ENCODE peak calls at places on chromosomes 1 and 21, in four cellular contexts. One of them, this sample, is unnamed.

GRCh38 chr21:40178726-40179125 is 311.5 kb downstream of the PCP4 start:
- DNase-seq in HepG2: no peak
- DNase-seq in K562: no peak
- DNase-seq in Panc1: no peak
- DNase-seq in this sample: no peak

GRCh38 chr21:45472445-45473365 is 67.7 kb downstream of the COL18A1 start:
- DNase-seq in K562: no peak
- DNase-seq in HepG2: peak
- DNase-seq in Panc1: no peak
- DNase-seq in this sample: no peak

GRCh38 chr21:25334046-25334730 is 273.1 kb downstream of the MRPL39 start:
- DNase-seq in HepG2: no peak
- DNase-seq in Panc1: no peak
- DNase-seq in K562: no peak
- DNase-seq in this sample: no peak

GRCh38 chr1:180501865-180502360 is 464 bp downstream of the ACBD6 start:
- DNase-seq in K562: no peak
- DNase-seq in HepG2: no peak
- DNase-seq in Panc1: no peak
- DNase-seq in this sample: no peak

GRCh38 chr1:209485167-209485566 is 98.3 kb upstream of the CAMK1G start:
- DNase-seq in Panc1: no peak
- DNase-seq in HepG2: no peak
- DNase-seq in K562: no peak
- DNase-seq in this sample: no peak

GRCh38 chr1:79792212-79792575 is 785.7 kb upstream of the ADGRL4 start:
- DNase-seq in Panc1: no peak
- DNase-seq in K562: no peak
- DNase-seq in HepG2: no peak
- DNase-seq in this sample: no peak

GRCh38 chr1:198598796-198599321 is 40.0 kb upstream of the PTPRC start:
- DNase-seq in Panc1: no peak
- DNase-seq in HepG2: no peak
- DNase-seq in K562: peak
- DNase-seq in this sample: no peak

GRCh38 chr1:19476440-19477190 is 8.7 kb downstream of the CAPZB start:
- DNase-seq in Panc1: no peak
- DNase-seq in K562: no peak
- DNase-seq in HepG2: no peak
- DNase-seq in this sample: no peak

GRCh38 chr1:54008876-54009275 is 9.1 kb downstream of the LDLRAD1 start:
- DNase-seq in K562: no peak
- DNase-seq in HepG2: no peak
- DNase-seq in Panc1: no peak
- DNase-seq in this sample: no peak

GRCh38 chr1:206757524-206758266 is 12.9 kb upstream of the IL19 start:
- DNase-seq in K562: no peak
- DNase-seq in HepG2: no peak
- DNase-seq in Panc1: no peak
- DNase-seq in this sample: no peak
- H3K27ac ChIP-seq in K562: no peak
- H3K27ac ChIP-seq in HepG2: no peak
- H3K27ac ChIP-seq in Panc1: no peak
- H3K27ac ChIP-seq in this sample: no peak

DNA sequence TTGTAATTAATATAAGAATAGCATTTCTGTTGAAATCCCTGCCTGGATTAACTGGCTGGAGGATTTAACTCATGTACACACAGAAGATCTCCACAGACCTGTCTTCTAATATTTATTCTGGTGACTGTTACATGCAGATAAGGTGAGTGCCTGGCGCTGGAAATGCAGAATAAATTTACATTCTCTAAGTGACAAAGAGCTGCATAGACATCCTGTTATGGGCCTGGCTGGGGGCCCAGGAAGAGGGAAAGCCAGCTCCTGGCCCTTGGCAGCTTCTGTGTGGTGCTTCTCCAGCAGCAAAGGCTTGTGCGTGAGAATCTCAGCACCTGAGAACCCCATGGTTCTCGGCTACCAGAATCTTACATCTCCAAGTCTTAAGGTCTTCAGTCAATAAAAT is 446.6 kb downstream of the PTPRU start:
- DNase-seq in Panc1: no peak
- DNase-seq in K562: no peak
- DNase-seq in HepG2: no peak
- DNase-seq in this sample: no peak
- TF ChIP-seq TCF7L2 in Panc1: no peak
- TF ChIP-seq TCF7L2 in K562: no peak
- TF ChIP-seq TCF7L2 in HepG2: no peak
- TF ChIP-seq TCF7L2 in this sample: no peak

GRCh38 chr1:115705085-115706008 is 63.2 kb downstream of the CASQ2 start:
- DNase-seq in HepG2: no peak
- DNase-seq in K562: no peak
- DNase-seq in Panc1: no peak
- DNase-seq in this sample: no peak
- TF ChIP-seq CTCF in HepG2: no peak
- TF ChIP-seq CTCF in K562: no peak
- TF ChIP-seq CTCF in Panc1: no peak
- TF ChIP-seq CTCF in this sample: no peak

GRCh38 chr1:24294228-24294672 is 24.9 kb upstream of the GRHL3 start:
- DNase-seq in HepG2: no peak
- DNase-seq in Panc1: no peak
- DNase-seq in K562: no peak
- DNase-seq in this sample: no peak

GRCh38 chr1:24292887-24293286 is 26.3 kb upstream of the GRHL3 start:
- DNase-seq in K562: no peak
- DNase-seq in Panc1: no peak
- DNase-seq in HepG2: no peak
- DNase-seq in this sample: no peak

GRCh38 chr1:24292100-24292499 is 27.1 kb upstream of the GRHL3 start:
- DNase-seq in HepG2: no peak
- DNase-seq in K562: no peak
- DNase-seq in Panc1: no peak
- DNase-seq in this sample: no peak

GRCh38 chr1:24294757-24295371 is 24.3 kb upstream of the GRHL3 start:
- DNase-seq in Panc1: no peak
- DNase-seq in HepG2: no peak
- DNase-seq in K562: no peak
- DNase-seq in this sample: no peak

DNA sequence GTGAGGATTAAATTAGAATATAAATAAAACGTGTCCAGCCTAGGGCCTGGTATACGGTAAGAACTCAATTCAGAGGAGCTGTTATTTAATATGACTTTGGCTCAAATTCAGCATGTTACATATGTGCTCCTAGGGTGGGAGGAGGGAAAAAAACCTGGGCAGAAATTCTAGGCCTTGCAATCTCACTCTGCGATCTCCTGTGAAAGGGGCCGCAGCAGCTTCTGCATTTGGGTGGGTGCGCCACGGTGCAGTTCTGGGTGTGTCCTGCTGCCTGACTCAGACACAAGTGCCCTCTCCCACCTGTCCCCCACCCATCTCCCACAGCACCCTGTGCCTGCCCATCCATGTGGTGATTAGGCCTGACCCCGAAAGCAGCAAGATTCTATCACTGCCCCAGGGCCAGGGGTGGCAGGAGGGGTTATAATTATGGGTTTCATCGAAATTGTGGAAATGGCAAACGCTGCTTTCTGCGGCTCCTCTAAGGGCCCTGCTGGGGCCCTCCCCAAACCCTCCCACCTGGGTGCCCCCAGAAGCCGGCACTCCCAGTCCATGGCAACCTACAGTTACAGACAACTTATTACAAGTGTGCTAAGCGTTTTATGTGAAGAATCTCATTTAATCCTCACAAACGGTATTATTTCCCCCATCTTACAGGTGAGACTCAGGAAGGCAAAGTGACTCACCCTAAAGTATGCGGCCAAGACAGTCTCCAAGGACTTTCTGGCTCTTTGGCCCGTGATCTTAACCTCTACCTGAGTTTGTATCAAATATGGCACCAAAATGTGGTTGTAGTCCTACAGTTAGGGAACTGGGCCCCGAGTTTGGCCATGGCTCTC is 25.5 kb upstream of the GRHL3 start:
- DNase-seq in Panc1: no peak
- DNase-seq in HepG2: no peak
- DNase-seq in K562: no peak
- DNase-seq in this sample: no peak
- H3K27ac ChIP-seq in Panc1: peak
- H3K27ac ChIP-seq in HepG2: no peak
- H3K27ac ChIP-seq in K562: no peak
- H3K27ac ChIP-seq in this sample: no peak

GRCh38 chr1:187477103-187477502 is 648.4 kb downstream of the PLA2G4A start:
- DNase-seq in HepG2: no peak
- DNase-seq in K562: no peak
- DNase-seq in Panc1: no peak
- DNase-seq in this sample: no peak
- TF ChIP-seq TCF7L2 in HepG2: no peak
- TF ChIP-seq TCF7L2 in K562: no peak
- TF ChIP-seq TCF7L2 in Panc1: no peak
- TF ChIP-seq TCF7L2 in this sample: no peak

DNA sequence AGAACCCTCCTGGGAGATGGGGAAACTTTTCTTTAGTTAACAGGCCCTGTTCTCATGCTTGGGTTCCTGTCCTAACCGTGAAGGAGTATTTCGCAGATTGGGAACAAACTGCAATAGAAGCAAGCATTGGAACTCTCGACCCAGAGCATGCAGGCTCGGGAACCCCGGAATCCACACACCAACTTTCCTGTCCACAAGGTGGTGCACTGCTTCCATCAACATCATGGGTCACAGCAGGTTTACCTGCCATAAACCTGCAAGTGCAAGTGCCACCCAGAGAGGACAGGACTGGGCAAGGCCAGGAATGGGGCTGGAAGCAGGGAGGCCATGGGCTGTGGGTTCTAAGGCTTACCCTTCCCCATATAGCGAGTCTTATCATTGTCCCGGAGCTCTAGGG is 6.9 kb downstream of the ENO1 start:
- DNase-seq in Panc1: no peak
- DNase-seq in HepG2: no peak
- DNase-seq in K562: no peak
- DNase-seq in this sample: no peak
- TF ChIP-seq CTCF in Panc1: peak
- TF ChIP-seq CTCF in HepG2: peak
- TF ChIP-seq CTCF in K562: peak
- TF ChIP-seq CTCF in this sample: peak

GRCh38 chr1:4512622-4513021 is 141.8 kb upstream of the AJAP1 start:
- DNase-seq in Panc1: no peak
- DNase-seq in HepG2: no peak
- DNase-seq in K562: no peak
- DNase-seq in this sample: no peak
- H3K27ac ChIP-seq in Panc1: no peak
- H3K27ac ChIP-seq in HepG2: no peak
- H3K27ac ChIP-seq in K562: no peak
- H3K27ac ChIP-seq in this sample: no peak

DNA sequence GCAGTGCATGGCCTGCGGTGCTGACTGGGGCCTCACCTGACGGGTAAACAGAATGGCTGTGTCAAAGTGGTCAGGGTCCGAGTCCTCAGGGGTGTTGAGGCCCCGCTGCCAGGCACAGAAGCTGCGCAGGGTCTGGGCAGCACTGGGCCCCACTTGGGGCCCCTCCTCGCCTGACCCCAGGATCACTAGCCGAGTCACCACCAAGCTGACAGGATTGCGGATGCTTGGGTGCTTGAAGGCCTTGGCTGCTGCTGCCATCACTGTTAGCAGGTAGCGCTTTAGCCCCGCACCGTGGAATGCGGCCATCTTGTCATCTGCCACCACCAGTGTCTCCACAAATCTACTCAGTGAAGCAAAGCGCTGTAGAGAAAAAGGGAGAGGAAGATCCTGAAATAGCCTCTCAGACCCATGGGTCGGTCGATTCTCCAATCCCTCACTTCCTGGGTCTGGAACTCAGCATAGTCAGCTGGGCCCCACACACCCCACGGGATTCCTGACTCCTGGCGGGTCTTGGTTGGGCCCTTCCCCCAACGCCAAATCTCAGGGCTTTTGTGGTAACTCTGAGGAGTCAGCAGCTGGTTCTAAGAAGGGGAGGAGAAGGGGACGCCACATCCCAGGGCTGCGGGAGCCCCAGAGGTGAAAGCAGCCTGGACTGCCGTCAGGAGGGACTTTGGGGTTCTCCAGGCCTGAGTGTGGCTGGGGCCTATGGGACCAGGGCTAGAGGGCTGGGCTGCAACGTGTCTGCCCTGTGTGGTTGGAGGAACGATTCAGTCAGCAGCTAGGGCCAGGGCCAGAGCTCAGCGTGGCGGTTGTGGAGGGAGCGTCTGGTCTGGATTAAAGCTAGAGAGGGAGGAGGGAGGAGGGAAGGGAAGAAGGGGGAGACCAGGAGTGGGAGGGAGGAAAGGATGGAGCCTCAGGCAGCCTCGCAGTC is 2.1 kb downstream of the ADAMTS4 start:
- DNase-seq in Panc1: no peak
- DNase-seq in K562: no peak
- DNase-seq in HepG2: no peak
- DNase-seq in this sample: no peak
- TF ChIP-seq TCF7L2 in Panc1: no peak
- TF ChIP-seq TCF7L2 in K562: no peak
- TF ChIP-seq TCF7L2 in HepG2: no peak
- TF ChIP-seq TCF7L2 in this sample: no peak